ENCODE peak calls at places on chromosomes 3 and 15, in ten cellular contexts. One of them, this sample, is unnamed.

GRCh38 chr3:147713234-147714133 is 304.3 kb downstream of the ZIC1 start:
- DNase-seq in activated naive CD4-positive, alpha-beta T cell treated with anti-CD3 and anti-CD28 coated beads, Interleukin-2, amount 50 U/mL, for 72 hours: no peak
- DNase-seq in SHP77: no peak
- DNase-seq in GM04504: no peak
- DNase-seq in HT-29: no peak
- DNase-seq in stimulated activated CD8-positive, alpha-beta memory T cell treated with anti-CD3 and anti-CD28 coated beads, Interleukin-7, amount 100 ng/mL, for 1 hour: no peak
- DNase-seq in left colon: no peak
- DNase-seq in ELR: no peak
- DNase-seq in posterior cingulate gyrus: no peak
- DNase-seq in endothelial cell: no peak
- DNase-seq in this sample: no peak

GRCh38 chr3:52092891-52093290 is 36.5 kb upstream of the DUSP7 start:
- DNase-seq in stimulated activated CD8-positive, alpha-beta memory T cell treated with anti-CD3 and anti-CD28 coated beads, Interleukin-7, amount 100 ng/mL, for 1 hour: no peak
- DNase-seq in endothelial cell: no peak
- DNase-seq in HT-29: no peak
- DNase-seq in left colon: no peak
- DNase-seq in activated naive CD4-positive, alpha-beta T cell treated with anti-CD3 and anti-CD28 coated beads, Interleukin-2, amount 50 U/mL, for 72 hours: no peak
- DNase-seq in GM04504: no peak
- DNase-seq in ELR: no peak
- DNase-seq in SHP77: no peak
- DNase-seq in posterior cingulate gyrus: no peak
- DNase-seq in this sample: peak

GRCh38 chr3:172982731-172983364 is 158.2 kb downstream of the SPATA16 start:
- DNase-seq in stimulated activated CD8-positive, alpha-beta memory T cell treated with anti-CD3 and anti-CD28 coated beads, Interleukin-7, amount 100 ng/mL, for 1 hour: no peak
- DNase-seq in GM04504: no peak
- DNase-seq in endothelial cell: no peak
- DNase-seq in left colon: no peak
- DNase-seq in posterior cingulate gyrus: no peak
- DNase-seq in ELR: peak
- DNase-seq in activated naive CD4-positive, alpha-beta T cell treated with anti-CD3 and anti-CD28 coated beads, Interleukin-2, amount 50 U/mL, for 72 hours: no peak
- DNase-seq in SHP77: no peak
- DNase-seq in HT-29: peak
- DNase-seq in this sample: no peak

GRCh38 chr3:183306798-183307671 is 54.0 kb downstream of the B3GNT5 start:
- DNase-seq in ELR: peak
- DNase-seq in endothelial cell: no peak
- DNase-seq in left colon: peak
- DNase-seq in activated naive CD4-positive, alpha-beta T cell treated with anti-CD3 and anti-CD28 coated beads, Interleukin-2, amount 50 U/mL, for 72 hours: no peak
- DNase-seq in stimulated activated CD8-positive, alpha-beta memory T cell treated with anti-CD3 and anti-CD28 coated beads, Interleukin-7, amount 100 ng/mL, for 1 hour: peak
- DNase-seq in posterior cingulate gyrus: peak
- DNase-seq in GM04504: no peak
- DNase-seq in HT-29: peak
- DNase-seq in SHP77: no peak
- DNase-seq in this sample: peak

GRCh38 chr3:43038010-43038409 is 58.9 kb downstream of the GASK1A start:
- DNase-seq in stimulated activated CD8-positive, alpha-beta memory T cell treated with anti-CD3 and anti-CD28 coated beads, Interleukin-7, amount 100 ng/mL, for 1 hour: no peak
- DNase-seq in posterior cingulate gyrus: no peak
- DNase-seq in HT-29: no peak
- DNase-seq in ELR: no peak
- DNase-seq in GM04504: no peak
- DNase-seq in left colon: no peak
- DNase-seq in endothelial cell: no peak
- DNase-seq in SHP77: no peak
- DNase-seq in activated naive CD4-positive, alpha-beta T cell treated with anti-CD3 and anti-CD28 coated beads, Interleukin-2, amount 50 U/mL, for 72 hours: no peak
- DNase-seq in this sample: no peak

GRCh38 chr3:25820372-25820771 is 30.5 kb downstream of the OXSM start:
- DNase-seq in GM04504: peak
- DNase-seq in ELR: peak
- DNase-seq in left colon: no peak
- DNase-seq in SHP77: no peak
- DNase-seq in stimulated activated CD8-positive, alpha-beta memory T cell treated with anti-CD3 and anti-CD28 coated beads, Interleukin-7, amount 100 ng/mL, for 1 hour: no peak
- DNase-seq in activated naive CD4-positive, alpha-beta T cell treated with anti-CD3 and anti-CD28 coated beads, Interleukin-2, amount 50 U/mL, for 72 hours: no peak
- DNase-seq in endothelial cell: no peak
- DNase-seq in HT-29: no peak
- DNase-seq in posterior cingulate gyrus: no peak
- DNase-seq in this sample: no peak

GRCh38 chr3:72666444-72666755 is 181.8 kb downstream of the SHQ1 start:
- DNase-seq in left colon: no peak
- DNase-seq in ELR: no peak
- DNase-seq in activated naive CD4-positive, alpha-beta T cell treated with anti-CD3 and anti-CD28 coated beads, Interleukin-2, amount 50 U/mL, for 72 hours: no peak
- DNase-seq in GM04504: no peak
- DNase-seq in SHP77: no peak
- DNase-seq in HT-29: no peak
- DNase-seq in posterior cingulate gyrus: no peak
- DNase-seq in endothelial cell: no peak
- DNase-seq in stimulated activated CD8-positive, alpha-beta memory T cell treated with anti-CD3 and anti-CD28 coated beads, Interleukin-7, amount 100 ng/mL, for 1 hour: no peak
- DNase-seq in this sample: no peak

GRCh38 chr3:119098620-119099222 is 47.2 kb upstream of the TEX55 start:
- DNase-seq in endothelial cell: peak
- DNase-seq in GM04504: peak
- DNase-seq in activated naive CD4-positive, alpha-beta T cell treated with anti-CD3 and anti-CD28 coated beads, Interleukin-2, amount 50 U/mL, for 72 hours: no peak
- DNase-seq in HT-29: peak
- DNase-seq in posterior cingulate gyrus: no peak
- DNase-seq in ELR: peak
- DNase-seq in left colon: no peak
- DNase-seq in stimulated activated CD8-positive, alpha-beta memory T cell treated with anti-CD3 and anti-CD28 coated beads, Interleukin-7, amount 100 ng/mL, for 1 hour: no peak
- DNase-seq in SHP77: peak
- DNase-seq in this sample: no peak

GRCh38 chr3:146770881-146771280 is 165.7 kb upstream of the PLSCR5 start:
- DNase-seq in left colon: no peak
- DNase-seq in SHP77: no peak
- DNase-seq in ELR: no peak
- DNase-seq in HT-29: no peak
- DNase-seq in GM04504: no peak
- DNase-seq in activated naive CD4-positive, alpha-beta T cell treated with anti-CD3 and anti-CD28 coated beads, Interleukin-2, amount 50 U/mL, for 72 hours: no peak
- DNase-seq in posterior cingulate gyrus: no peak
- DNase-seq in endothelial cell: no peak
- DNase-seq in stimulated activated CD8-positive, alpha-beta memory T cell treated with anti-CD3 and anti-CD28 coated beads, Interleukin-7, amount 100 ng/mL, for 1 hour: no peak
- DNase-seq in this sample: no peak

GRCh38 chr15:37765809-37766208 is 168.6 kb upstream of the TMCO5A start:
- DNase-seq in posterior cingulate gyrus: no peak
- DNase-seq in stimulated activated CD8-positive, alpha-beta memory T cell treated with anti-CD3 and anti-CD28 coated beads, Interleukin-7, amount 100 ng/mL, for 1 hour: no peak
- DNase-seq in endothelial cell: peak
- DNase-seq in GM04504: no peak
- DNase-seq in left colon: peak
- DNase-seq in SHP77: no peak
- DNase-seq in activated naive CD4-positive, alpha-beta T cell treated with anti-CD3 and anti-CD28 coated beads, Interleukin-2, amount 50 U/mL, for 72 hours: no peak
- DNase-seq in HT-29: no peak
- DNase-seq in ELR: peak
- DNase-seq in this sample: no peak

This sample was measured in left lung.